ENCODE peak calls at places on chromosomes 13 and 19, in nine cellular contexts. C is fibroblast of mammary gland, W is HAP-1, R is neuronal stem cell, U is HEK293T, V is C1 segment of cervical spinal cord, O is left cardiac atrium, L is erythroblast, K is AG08395. F is an unnamed sample.

GRCh38 chr13:34864650-34865049 is 77.4 kb upstream of the NBEA start:
- DNase-seq in K (no peak), O (no peak), U (no peak), R (no peak), V (no peak), L (no peak), C (peak), W (no peak), F (no peak)

GRCh38 chr19:16370671-16371391 is 46.2 kb downstream of the KLF2 start:
- DNase-seq in R (no peak), O (no peak), K (no peak), U (no peak), L (no peak), V (no peak), C (no peak), W (no peak), F (no peak)

GRCh38 chr19:13827656-13828055 is 32.4 kb downstream of the ZSWIM4 start:
- DNase-seq in R (no peak), K (no peak), W (no peak), O (no peak), V (no peak), L (no peak), U (no peak), C (no peak), F (no peak)

GRCh38 chr13:96011291-96011875 is 41.8 kb downstream of the UGGT2 start:
- DNase-seq in U (no peak), C (peak), L (no peak), V (no peak), O (no peak), W (no peak), K (no peak), R (no peak), F (no peak)

GRCh38 chr13:106815545-106815944 is 247.6 kb upstream of the ARGLU1 start:
- DNase-seq in O (no peak), K (no peak), U (no peak), L (no peak), R (no peak), C (no peak), W (no peak), V (no peak), F (no peak)

GRCh38 chr13:23630349-23631093 is 60.3 kb downstream of the TNFRSF19 start:
- DNase-seq in U (no peak), K (no peak), O (no peak), C (no peak), L (no peak), V (no peak), W (peak), R (no peak), F (no peak)

GRCh38 chr13:101751488-101751887 is 299.0 kb downstream of the ITGBL1 start:
- DNase-seq in L (peak), K (no peak), C (peak), V (no peak), W (peak), O (no peak), R (no peak), U (peak), F (no peak)

GRCh38 chr19:55702131-55702627 is 27.2 kb downstream of the EPN1 start:
- DNase-seq in U (no peak), W (no peak), L (peak), C (no peak), K (no peak), V (no peak), O (no peak), R (no peak), F (no peak)

GRCh38 chr13:105518086-105518485 is 1017.4 kb downstream of the EFNB2 start:
- DNase-seq in V (no peak), C (peak), W (no peak), R (no peak), L (no peak), O (no peak), K (no peak), U (no peak), F (no peak)

GRCh38 chr13:30739646-30740642 is 4.6 kb downstream of the ALOX5AP start:
- DNase-seq in U (no peak), L (no peak), V (no peak), W (peak), C (peak), K (peak), R (no peak), O (no peak), F (no peak)

GRCh38 chr19:29690842-29691241 is 24.2 kb downstream of the C19orf12 start:
- DNase-seq in O (no peak), C (peak), K (no peak), W (peak), U (peak), R (no peak), L (peak), V (no peak), F (no peak)

GRCh38 chr19:17205237-17206140 is 9.7 kb upstream of the USE1 start:
- DNase-seq in V (peak), U (peak), W (peak), O (peak), K (peak), L (peak), C (peak), R (no peak), F (no peak)

GRCh38 chr19:2483484-2484151 is 7.7 kb downstream of the GADD45B start:
- DNase-seq in V (no peak), W (no peak), U (no peak), R (no peak), K (no peak), L (no peak), O (no peak), C (no peak), F (no peak)

GRCh38 chr13:74316531-74316930 is 182.3 kb upstream of the KLF12 start:
- DNase-seq in R (no peak), U (no peak), V (no peak), C (no peak), O (no peak), L (no peak), W (no peak), K (no peak), F (no peak)

GRCh38 chr13:80082396-80083096 is 258.4 kb downstream of the SPRY2 start:
- DNase-seq in R (no peak), L (no peak), K (peak), C (peak), U (no peak), W (no peak), V (no peak), O (no peak), F (no peak)

GRCh38 chr13:20945952-20946383 is 43.4 kb upstream of the XPO4 start:
- DNase-seq in R (no peak), U (no peak), O (peak), L (no peak), W (no peak), K (no peak), C (no peak), V (no peak), F (no peak)

GRCh38 chr19:14081797-14082674 is 3.5 kb downstream of the C19orf67 start:
- DNase-seq in O (peak), C (peak), K (no peak), U (no peak), W (no peak), L (no peak), V (no peak), R (no peak), F (no peak)

GRCh38 chr13:33401238-33401637 is 115.7 kb upstream of the STARD13 start:
- DNase-seq in K (no peak), V (no peak), O (peak), W (no peak), L (no peak), U (no peak), R (no peak), C (no peak), F (no peak)

GRCh38 chr13:111949311-111949710 is 117.6 kb upstream of the SOX1 start:
- DNase-seq in K (no peak), W (no peak), L (no peak), C (no peak), V (no peak), U (no peak), R (no peak), O (no peak), F (no peak)

GRCh38 chr13:83453300-83453699 is 429.0 kb downstream of the SLITRK1 start:
- DNase-seq in U (no peak), K (no peak), O (no peak), L (no peak), R (no peak), W (no peak), C (no peak), V (no peak), F (no peak)

GRCh38 chr13:19720039-19720438 is 62.7 kb downstream of the PSPC1 start:
- DNase-seq in R (no peak), W (no peak), K (no peak), U (no peak), C (no peak), V (no peak), L (no peak), O (no peak), F (no peak)

GRCh38 chr13:60170414-60170813 is 6.7 kb upstream of the DIAPH3 start:
- DNase-seq in L (peak), W (no peak), O (no peak), V (no peak), U (no peak), C (no peak), K (no peak), R (no peak), F (no peak)

GRCh38 chr19:28581468-28581770 is 631.5 kb downstream of the UQCRFS1 start:
- DNase-seq in O (no peak), C (no peak), K (no peak), U (no peak), L (no peak), R (no peak), W (no peak), V (no peak), F (no peak)

GRCh38 chr19:54390942-54391577 is 24.2 kb upstream of the TTYH1 start:
- DNase-seq in V (peak), C (peak), W (peak), R (peak), O (peak), L (peak), K (peak), U (peak), F (no peak)

GRCh38 chr13:42272115-42272756 is at the start of gene AKAP11:
- DNase-seq in U (peak), O (no peak), K (peak), R (no peak), W (peak), L (peak), C (peak), V (peak), F (peak)

GRCh38 chr13:106520205-106521004 is 15.1 kb downstream of the EFNB2 start:
- DNase-seq in L (no peak), U (no peak), K (no peak), W (no peak), V (no peak), C (peak), O (no peak), R (no peak), F (peak)

GRCh38 chr19:5358173-5358800 is 17.7 kb upstream of the PTPRS start:
- DNase-seq in W (no peak), U (peak), R (no peak), K (no peak), C (peak), V (no peak), O (no peak), L (no peak), F (no peak)

GRCh38 chr19:55113570-55114039 is 3.8 kb downstream of the PPP1R12C start:
- DNase-seq in L (peak), C (peak), U (peak), V (peak), K (peak), W (no peak), R (peak), O (peak), F (peak)

GRCh38 chr19:35555301-35556005 is 8.0 kb downstream of the ATP4A start:
- DNase-seq in V (no peak), R (peak), W (peak), C (peak), L (no peak), K (peak), O (no peak), U (peak), F (no peak)

GRCh38 chr19:47186337-47187022 is 44.5 kb downstream of the BBC3 start:
- DNase-seq in W (no peak), C (no peak), V (no peak), R (no peak), L (no peak), U (no peak), K (no peak), O (no peak), F (no peak)

GRCh38 chr19:41264581-41265375 is 606 bp downstream of the HNRNPUL1 start:
- DNase-seq in O (peak), U (peak), C (peak), K (peak), V (peak), R (no peak), L (peak), W (peak), F (peak)

GRCh38 chr19:5001547-5002131 is 32.7 kb downstream of the KDM4B start:
- DNase-seq in R (no peak), V (no peak), O (no peak), C (peak), K (peak), L (peak), W (peak), U (peak), F (no peak)

GRCh38 chr13:98313938-98314292 is 136.8 kb upstream of the RNF113B start:
- DNase-seq in V (no peak), U (no peak), L (no peak), O (no peak), K (no peak), C (no peak), W (no peak), R (no peak), F (no peak)

GRCh38 chr19:999379-999719 is 870 bp upstream of the GRIN3B start:
- DNase-seq in V (no peak), K (no peak), U (no peak), C (no peak), L (no peak), O (no peak), W (no peak), R (no peak), F (no peak)

GRCh38 chr19:41792513-41793413 is 3.6 kb upstream of the CEACAM3 start:
- DNase-seq in W (peak), U (peak), C (peak), K (peak), O (peak), R (peak), V (peak), L (peak), F (no peak)

GRCh38 chr13:101946411-101946810 is 455.4 kb downstream of the FGF14 start:
- DNase-seq in C (no peak), U (no peak), R (no peak), W (no peak), L (no peak), O (no peak), V (no peak), K (no peak), F (no peak)

GRCh38 chr13:51728972-51729371 is 75.0 kb downstream of the DHRS12 start:
- DNase-seq in K (peak), V (no peak), C (peak), L (no peak), R (no peak), W (no peak), O (no peak), U (no peak), F (no peak)